ENCODE peak calls at places on chromosomes 3 and 15, in nine cellular contexts. X is MM.1S, V is cardiac muscle cell, I is activated B cell treated with CpG ODN at 0.5 μM for 24 hours, E is fibroblast of mammary gland, S is HFFc6, M is heart left ventricle, D is endothelial cell, G is progenitor cell of endocrine pancreas. B is an unnamed sample.
A peak's percentile ranks its signal among the peaks of the same experiment; 100 is the strongest.

GRCh38 chr3:130826516-130826915 is 67.4 kb upstream of the ATP2C1 start:
- DNase-seq in X (no peak), M (no peak), G (no peak), I (no peak), S (no peak), E (no peak), V (no peak), D (no peak), B (no peak)

GRCh38 chr15:48336940-48337339 is 5.7 kb downstream of the DUT start:
- DNase-seq in V (peak; percentile 13), E (peak; percentile 37), I (no peak), G (no peak), S (no peak), X (peak; percentile 27), M (no peak), D (peak; percentile 15), B (peak; percentile 26)

GRCh38 chr3:64203216-64203615 is 22.1 kb downstream of the PRICKLE2 start:
- DNase-seq in I (no peak), E (peak; percentile 50), M (no peak), S (peak; percentile 47), D (no peak), G (no peak), X (no peak), V (no peak), B (no peak)

GRCh38 chr3:144590854-144591253 is 619.2 kb downstream of the DIPK2A start:
- DNase-seq in G (no peak), I (no peak), X (no peak), E (peak; percentile 78), V (peak; percentile 75), D (no peak), S (peak; percentile 40), M (no peak), B (no peak)

GRCh38 chr3:123834631-123835030 is 49.5 kb downstream of the MYLK start:
- DNase-seq in D (no peak), M (no peak), S (peak; percentile 94), V (peak; percentile 84), X (peak; percentile 43), G (no peak), E (peak; percentile 89), I (no peak), B (no peak)

GRCh38 chr3:115766587-115767492 is 143.5 kb downstream of the GAP43 start:
- DNase-seq in M (no peak), X (no peak), I (no peak), E (peak; percentile 60), V (peak; percentile 52), D (no peak), G (no peak), S (no peak), B (no peak)

GRCh38 chr3:54069961-54070360 is 52.4 kb upstream of the CACNA2D3 start:
- DNase-seq in X (no peak), E (no peak), I (no peak), V (no peak), M (no peak), S (no peak), D (no peak), G (no peak), B (no peak)

GRCh38 chr15:53746101-53746500 is 13.4 kb downstream of the WDR72 start:
- DNase-seq in X (no peak), D (no peak), S (no peak), G (no peak), E (no peak), M (no peak), V (no peak), I (no peak), B (no peak)

GRCh38 chr15:94793641-94794040 is 562.3 kb downstream of the MCTP2 start:
- DNase-seq in S (no peak), I (no peak), E (no peak), D (no peak), V (no peak), X (no peak), M (no peak), G (no peak), B (no peak)

GRCh38 chr15:99239545-99240198 is 9.7 kb downstream of the TTC23 start:
- DNase-seq in D (no peak), S (no peak), X (peak; percentile 69), V (no peak), G (no peak), I (no peak), E (no peak), M (no peak), B (no peak)

GRCh38 chr3:194707176-194707575 is 21.5 kb downstream of the FAM43A start:
- DNase-seq in G (no peak), E (no peak), X (no peak), D (no peak), V (no peak), M (no peak), I (no peak), S (no peak), B (no peak)

GRCh38 chr3:29152379-29152778 is 128.5 kb upstream of the RBMS3 start:
- DNase-seq in S (no peak), I (no peak), G (no peak), E (no peak), X (no peak), M (no peak), D (no peak), V (peak; percentile 9), B (peak; percentile 10)

GRCh38 chr3:176347424-176348146 is 849.7 kb downstream of the TBL1XR1 start:
- DNase-seq in D (no peak), I (no peak), V (no peak), G (no peak), M (no peak), X (no peak), S (no peak), E (no peak), B (no peak)

GRCh38 chr3:177724020-177724638 is 526.8 kb upstream of the TBL1XR1 start:
- DNase-seq in G (no peak), M (peak; percentile 86), E (no peak), V (peak; percentile 59), S (no peak), X (no peak), I (no peak), D (no peak), B (no peak)

GRCh38 chr3:10015476-10015904 is 10.7 kb upstream of the FANCD2 start:
- DNase-seq in D (no peak), V (peak; percentile 99), X (no peak), S (peak; percentile 76), G (no peak), I (no peak), E (peak; percentile 97), M (peak; percentile 88), B (no peak)

GRCh38 chr3:150314248-150315027 is 93.7 kb upstream of the TSC22D2 start:
- DNase-seq in G (peak; percentile 15), M (no peak), S (no peak), V (peak; percentile 43), D (no peak), I (no peak), E (no peak), X (no peak), B (peak; percentile 58)

GRCh38 chr15:70876683-70877082 is 15.6 kb downstream of the THAP10 start:
- DNase-seq in D (no peak), M (no peak), I (no peak), S (no peak), E (no peak), G (no peak), X (no peak), V (no peak), B (no peak)

GRCh38 chr15:35136552-35136951 is 51.5 kb upstream of the NANOGP8 start:
- DNase-seq in V (no peak), X (peak; percentile 27), E (no peak), I (no peak), M (no peak), D (no peak), G (no peak), S (no peak), B (no peak)

GRCh38 chr3:145017959-145018358 is 1046.3 kb downstream of the DIPK2A start:
- DNase-seq in S (no peak), D (no peak), V (peak; percentile 57), G (no peak), M (no peak), E (peak; percentile 38), I (no peak), X (no peak), B (no peak)

GRCh38 chr3:70531063-70531657 is 218.7 kb upstream of the MDFIC2 start:
- DNase-seq in G (no peak), I (no peak), E (peak; percentile 47), M (no peak), S (peak; percentile 12), V (peak; percentile 60), X (no peak), D (no peak), B (no peak)

GRCh38 chr15:40906101-40906946 is 12.1 kb downstream of the VPS18 start:
- DNase-seq in I (peak; percentile 90), S (peak; percentile 96), V (peak; percentile 96), M (peak; percentile 93), D (peak; percentile 98), X (peak; percentile 88), G (peak; percentile 89), E (peak; percentile 97), B (peak; percentile 88)
- TF ChIP-seq CTCF in I (peak; percentile 46), S (peak; percentile 95), V (peak; percentile 76), M (peak; percentile 92), D (peak; percentile 88), X (peak; percentile 80), G (peak; percentile 88), E (peak; percentile 50), B (peak; percentile 86)

GRCh38 chr3:901953-902778 is 190.7 kb upstream of the CNTN6 start:
- DNase-seq in E (peak; percentile 11), V (peak; percentile 9), G (no peak), S (peak; percentile 2), D (no peak), I (no peak), X (no peak), M (no peak), B (no peak)
- TF ChIP-seq CTCF in E (peak; percentile 51), V (peak; percentile 42), G (peak; percentile 64), S (peak; percentile 84), D (peak; percentile 69), I (no peak), X (peak; percentile 30), M (peak; percentile 11), B (peak; percentile 52)

DNA sequence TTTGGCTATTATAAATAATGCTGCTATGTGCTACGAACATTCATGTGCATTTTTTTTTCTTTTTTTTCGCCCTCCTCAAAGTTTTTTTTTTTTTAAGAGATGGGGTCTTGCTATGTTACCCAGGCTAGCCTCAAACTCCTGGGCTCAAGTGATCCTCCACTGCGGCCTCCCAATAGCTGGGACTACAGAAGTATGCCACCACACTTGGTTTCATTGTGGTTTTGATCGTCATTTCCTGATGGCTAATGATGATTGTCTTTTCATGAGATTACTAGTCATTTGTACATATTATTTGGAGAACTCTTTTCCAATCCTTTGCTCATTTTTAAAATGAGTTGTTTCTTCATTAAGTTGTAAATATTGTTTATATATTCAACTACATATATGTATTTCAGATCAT is 48.8 kb downstream of the FBXO22 start:
- DNase-seq in D (no peak), I (no peak), X (no peak), E (no peak), G (no peak), V (no peak), M (no peak), S (no peak), B (no peak)
- TF ChIP-seq CTCF in D (no peak), I (no peak), X (no peak), E (no peak), G (no peak), V (no peak), M (no peak), S (no peak), B (no peak)

DNA sequence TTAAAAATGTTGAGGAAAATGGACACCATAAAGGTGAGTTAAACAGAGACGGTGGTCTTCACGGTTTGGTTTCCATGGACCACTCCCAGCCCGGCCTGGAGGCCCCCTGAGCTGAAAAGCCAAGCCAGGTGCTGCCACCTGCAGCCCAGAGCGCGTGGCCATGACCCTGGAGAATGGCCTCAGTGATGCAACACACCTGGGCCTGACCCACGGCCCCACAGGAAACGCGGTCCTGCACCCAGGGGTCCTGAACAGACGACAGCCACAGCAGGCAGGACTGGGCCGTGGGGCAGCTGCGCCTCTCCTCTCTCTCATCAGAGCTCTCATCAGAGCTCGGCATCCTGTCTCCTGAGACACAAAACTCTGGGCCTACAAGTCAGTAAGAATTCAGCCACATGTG is 64.1 kb downstream of the NIPA2 start:
- DNase-seq in S (no peak), V (no peak), M (no peak), E (no peak), G (no peak), I (no peak), D (no peak), X (no peak), B (peak; percentile 24)
- TF ChIP-seq CTCF in S (no peak), V (no peak), M (no peak), E (no peak), G (no peak), I (no peak), D (no peak), X (no peak), B (no peak)

B was measured in Caco-2.